ENCODE peak calls at places on chromosomes 3 and 15, in four cellular contexts. F is HepG2, I is GM12878, L is A549. V is an unnamed sample.

GRCh38 chr3:179464296-179465092 is 13.2 kb upstream of the GNB4 start:
- DNase-seq in I (no peak), F (no peak), L (no peak), V (no peak)

GRCh38 chr3:10810376-10810775 is 5.7 kb upstream of the SLC6A11 start:
- DNase-seq in F (no peak), L (no peak), I (no peak), V (no peak)

GRCh38 chr3:18740631-18741583 is 315.8 kb upstream of the SATB1 start:
- DNase-seq in F (no peak), L (no peak), I (peak; percentile 61), V (no peak)

GRCh38 chr3:152396867-152397266 is 128.1 kb downstream of the MBNL1 start:
- DNase-seq in L (no peak), F (no peak), I (no peak), V (no peak)

GRCh38 chr3:38738630-38739395 is 77.2 kb downstream of the SCN10A start:
- DNase-seq in I (no peak), L (peak; percentile 42), F (peak; percentile 27), V (peak; percentile 70)

GRCh38 chr15:90594297-90594696 is 64.6 kb downstream of the CRTC3 start:
- DNase-seq in L (peak; percentile 72), I (peak; percentile 80), F (no peak), V (no peak)

GRCh38 chr3:50617096-50617791 is at the start of gene MAPKAPK3:
- DNase-seq in I (no peak), L (no peak), F (peak; percentile 29), V (no peak)

GRCh38 chr3:14820156-14820555 is 1.4 kb downstream of the FGD5 start:
- DNase-seq in F (no peak), I (no peak), L (no peak), V (no peak)

GRCh38 chr3:39724233-39724846 is 85.1 kb upstream of the MYRIP start:
- DNase-seq in F (no peak), I (no peak), L (no peak), V (peak; percentile 17)

GRCh38 chr3:13707456-13707855 is 158.5 kb downstream of the FBLN2 start:
- DNase-seq in F (no peak), L (no peak), I (no peak), V (no peak)

GRCh38 chr3:132279030-132279429 is 38.2 kb upstream of the ACP3 start:
- DNase-seq in L (no peak), I (no peak), F (no peak), V (no peak)

GRCh38 chr3:354433-354832 is 157.9 kb downstream of the CHL1 start:
- DNase-seq in L (peak; percentile 51), F (peak; percentile 56), I (peak; percentile 60), V (peak; percentile 35)

GRCh38 chr3:113736548-113737089 is 9.4 kb downstream of the NAA50 start:
- DNase-seq in F (peak; percentile 60), L (peak; percentile 57), I (peak; percentile 44), V (peak; percentile 52)

GRCh38 chr3:39349080-39349479 is 19.6 kb downstream of the CCR8 start:
- DNase-seq in I (no peak), F (peak; percentile 7), L (no peak), V (no peak)

GRCh38 chr3:160784853-160785252 is 28.8 kb downstream of the PPM1L start:
- DNase-seq in L (no peak), I (no peak), F (no peak), V (no peak)

GRCh38 chr3:169083126-169083525 is 580.4 kb downstream of the MECOM start:
- DNase-seq in I (no peak), L (no peak), F (no peak), V (no peak)

GRCh38 chr3:38117748-38118420 is 19.0 kb downstream of the ACAA1 start:
- DNase-seq in I (peak; percentile 41), F (peak; percentile 65), L (peak; percentile 66), V (peak; percentile 80)

GRCh38 chr15:31483053-31483923 is 156.7 kb downstream of the KLF13 start:
- DNase-seq in F (no peak), L (no peak), I (no peak), V (no peak)

GRCh38 chr15:69854521-69855171 is 243.1 kb downstream of the TLE3 start:
- DNase-seq in I (no peak), F (no peak), L (peak; percentile 9), V (peak; percentile 39)

DNA sequence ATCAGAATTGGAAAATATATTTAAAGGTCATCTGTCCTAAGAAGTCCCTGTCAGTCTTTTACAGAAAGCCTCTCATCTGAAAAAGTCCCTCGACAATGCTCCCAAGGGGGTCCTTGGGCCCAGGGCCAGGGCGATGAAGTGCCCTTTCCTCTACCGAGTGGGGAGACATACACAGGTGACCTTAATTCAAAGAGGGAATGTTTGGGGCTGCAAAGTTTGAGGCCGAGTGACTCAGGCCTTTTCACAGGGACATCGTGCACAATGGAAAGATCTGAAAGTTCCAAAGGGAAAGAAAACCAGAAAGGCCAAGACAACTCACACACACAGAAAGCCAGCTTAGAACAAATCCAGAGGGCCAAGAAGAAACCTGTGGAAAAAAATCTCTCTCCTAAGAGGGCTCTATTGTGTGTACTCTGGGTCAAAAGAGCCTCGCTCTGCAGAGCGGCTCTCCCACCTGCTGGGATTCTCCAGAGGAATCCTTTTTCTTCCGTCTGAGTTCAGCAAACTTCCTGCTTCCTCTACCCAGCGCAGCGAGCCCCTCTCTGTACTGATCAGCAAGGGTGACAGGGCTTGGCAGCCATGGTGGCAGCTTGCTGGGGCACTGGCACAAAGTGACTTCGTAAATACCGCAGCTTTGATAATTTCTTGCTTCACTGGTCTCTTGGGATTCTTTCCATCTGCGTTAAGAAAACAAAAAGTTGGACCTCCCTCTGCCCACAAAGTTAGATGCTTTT is 259.1 kb downstream of the OPA1 start:
- DNase-seq in L (no peak), I (no peak), F (no peak), V (no peak)
- TF ChIP-seq CHD2 in L (no peak), I (no peak), F (no peak), V (no peak)

GRCh38 chr3:130508970-130509369 is 8.0 kb upstream of the COL6A6 start:
- DNase-seq in F (no peak), L (no peak), I (no peak), V (no peak)
- TF ChIP-seq CHD2 in F (no peak), L (no peak), I (no peak), V (no peak)

GRCh38 chr3:9088431-9089353 is 125.4 kb upstream of the RAD18 start:
- DNase-seq in L (no peak), F (no peak), I (no peak), V (no peak)
- TF ChIP-seq CHD2 in L (no peak), F (no peak), I (no peak), V (no peak)

GRCh38 chr3:111299070-111299672 is 227.6 kb downstream of the NECTIN3 start:
- DNase-seq in I (no peak), L (no peak), F (no peak), V (no peak)
- TF ChIP-seq CHD2 in I (no peak), L (no peak), F (no peak), V (no peak)

V was measured in SK-N-SH.